ENCODE peak calls at places on chromosomes 1 and 21, in six cellular contexts. T is neural progenitor cell, S is cardiac muscle cell, H is GM13976, O is GM23248, Y is cortex of kidney. P is an unnamed sample.

GRCh38 chr1:116986531-116987255 is 14.9 kb upstream of the CD101 start:
- DNase-seq in Y (no peak), S (no peak), T (peak), O (no peak), H (no peak), P (no peak)

GRCh38 chr1:22888320-22889075 is 84.2 kb downstream of the LACTBL1 start:
- DNase-seq in O (peak), T (no peak), S (peak), Y (no peak), H (no peak), P (no peak)

GRCh38 chr1:35570589-35571137 is 2.5 kb upstream of the TFAP2E start:
- DNase-seq in H (no peak), T (no peak), O (no peak), Y (no peak), S (no peak), P (no peak)

GRCh38 chr21:46221664-46222435 is 6.7 kb downstream of the LSS start:
- DNase-seq in H (no peak), S (no peak), O (no peak), T (no peak), Y (no peak), P (no peak)

GRCh38 chr1:23422955-23423354 is 1.6 kb downstream of the TCEA3 start:
- DNase-seq in S (no peak), H (no peak), Y (no peak), T (no peak), O (peak), P (no peak)

GRCh38 chr1:26858891-26859630 is 3.9 kb upstream of the SFN start:
- DNase-seq in S (no peak), T (no peak), H (no peak), Y (no peak), O (peak), P (no peak)

GRCh38 chr1:117892512-117892911 is 36.9 kb downstream of the GDAP2 start:
- DNase-seq in S (no peak), H (no peak), T (no peak), Y (no peak), O (no peak), P (no peak)

GRCh38 chr1:186532481-186532880 is 71.6 kb upstream of the PDC start:
- DNase-seq in H (no peak), S (no peak), O (peak), Y (no peak), T (no peak), P (no peak)

GRCh38 chr21:42557420-42557819 is 43.8 kb downstream of the SLC37A1 start:
- DNase-seq in H (no peak), Y (no peak), O (no peak), S (no peak), T (no peak), P (no peak)

GRCh38 chr1:183693521-183693920 is 40.4 kb upstream of the APOBEC4 start:
- DNase-seq in O (no peak), H (peak), S (no peak), T (no peak), Y (no peak), P (no peak)

GRCh38 chr1:25786887-25787286 is 13.1 kb upstream of the SELENON start:
- DNase-seq in T (no peak), S (no peak), Y (no peak), H (no peak), O (peak), P (no peak)

GRCh38 chr1:21449906-21450305 is 10.0 kb downstream of the NBPF3 start:
- DNase-seq in Y (no peak), O (no peak), T (no peak), H (no peak), S (peak), P (no peak)

GRCh38 chr1:208781391-208782035 is 537.3 kb upstream of the PLXNA2 start:
- DNase-seq in T (peak), H (no peak), S (no peak), O (no peak), Y (no peak), P (no peak)

GRCh38 chr1:20732071-20732587 is 374 bp downstream of the SH2D5 start:
- DNase-seq in Y (no peak), T (peak), O (peak), H (peak), S (peak), P (peak)

GRCh38 chr1:45924736-45925135 is 121.3 kb downstream of the MAST2 start:
- DNase-seq in H (no peak), T (peak), S (peak), Y (no peak), O (peak), P (no peak)

GRCh38 chr1:162404550-162405160 is 7.3 kb downstream of the SH2D1B start:
- DNase-seq in O (peak), S (peak), H (no peak), Y (no peak), T (no peak), P (no peak)

GRCh38 chr1:38783659-38784229 is 75.8 kb downstream of the RRAGC start:
- DNase-seq in Y (no peak), O (no peak), H (no peak), T (peak), S (peak), P (no peak)

GRCh38 chr1:47824297-47824696 is 172.9 kb downstream of the TRABD2B start:
- DNase-seq in O (no peak), H (no peak), S (no peak), T (no peak), Y (no peak), P (no peak)

GRCh38 chr1:89363196-89363595 is 663 bp upstream of the GBP6 start:
- DNase-seq in Y (no peak), S (peak), T (no peak), O (peak), H (peak), P (no peak)

P was measured in GM12892.